ENCODE peak calls at places on chromosomes 1 and 21, in six cellular contexts. H, X, T, Y, C and F are unnamed samples.

GRCh38 chr1:145826030-145826429 is 2.0 kb downstream of the POLR3C start:
- DNase-seq in X (no peak), Y (no peak), H (no peak), T (no peak), C (no peak), F (no peak)

GRCh38 chr1:73106931-73107330 is 824.6 kb upstream of the NEGR1 start:
- DNase-seq in C (no peak), X (no peak), T (no peak), Y (no peak), H (no peak), F (no peak)

GRCh38 chr1:61142726-61143500 is 60.6 kb downstream of the NFIA start:
- DNase-seq in T (no peak), X (peak; percentile 69), Y (no peak), C (no peak), H (peak; percentile 18), F (no peak)

GRCh38 chr1:18541046-18541795 is 60.5 kb downstream of the KLHDC7A start:
- DNase-seq in H (no peak), X (no peak), T (no peak), Y (peak; percentile 38), C (no peak), F (no peak)

GRCh38 chr1:91676030-91676429 is 175.4 kb downstream of the CDC7 start:
- DNase-seq in C (no peak), T (peak; percentile 20), H (no peak), X (no peak), Y (no peak), F (no peak)

GRCh38 chr1:234047113-234047512 is 142.6 kb downstream of the SLC35F3 start:
- DNase-seq in C (no peak), H (no peak), T (no peak), X (no peak), Y (no peak), F (no peak)

GRCh38 chr1:6111991-6112689 is 66.5 kb downstream of the KCNAB2 start:
- DNase-seq in X (no peak), T (no peak), C (no peak), Y (peak; percentile 47), H (no peak), F (no peak)

GRCh38 chr1:30374400-30375070 is 348.9 kb downstream of the MATN1 start:
- DNase-seq in Y (peak; percentile 47), X (no peak), C (no peak), H (no peak), T (peak; percentile 36), F (no peak)

GRCh38 chr1:116693759-116694482 is 26.4 kb upstream of the IGSF3 start:
- DNase-seq in X (peak; percentile 52), H (no peak), T (no peak), C (no peak), Y (no peak), F (no peak)

GRCh38 chr1:103129255-103129654 is 20.9 kb upstream of the COL11A1 start:
- DNase-seq in X (no peak), H (no peak), T (no peak), C (no peak), Y (no peak), F (no peak)

GRCh38 chr1:48661726-48662483 is 114.8 kb downstream of the BEND5 start:
- DNase-seq in H (no peak), X (no peak), Y (no peak), C (no peak), T (no peak), F (no peak)

GRCh38 chr1:22290157-22290556 is 147.3 kb upstream of the WNT4 start:
- DNase-seq in Y (no peak), T (no peak), H (no peak), C (no peak), X (no peak), F (no peak)

GRCh38 chr1:48043524-48043923 is 46.3 kb upstream of the TRABD2B start:
- DNase-seq in T (no peak), H (no peak), C (no peak), X (no peak), Y (no peak), F (no peak)

GRCh38 chr1:153962088-153963029 is 978 bp downstream of the SLC39A1 start:
- DNase-seq in T (no peak), H (no peak), Y (no peak), C (no peak), X (peak; percentile 59), F (no peak)

GRCh38 chr1:51070640-51071039 is 31.4 kb upstream of the C1orf185 start:
- DNase-seq in Y (no peak), T (no peak), X (no peak), C (no peak), H (no peak), F (no peak)

GRCh38 chr1:167051907-167052306 is 38.3 kb downstream of the GPA33 start:
- DNase-seq in X (no peak), H (no peak), Y (no peak), C (no peak), T (no peak), F (no peak)

GRCh38 chr1:63868220-63868897 is 94.5 kb downstream of the ROR1 start:
- DNase-seq in X (no peak), Y (no peak), C (no peak), T (no peak), H (no peak), F (no peak)

GRCh38 chr1:4395676-4396075 is 258.7 kb upstream of the AJAP1 start:
- DNase-seq in T (no peak), X (no peak), C (no peak), Y (no peak), H (no peak), F (no peak)

GRCh38 chr1:9816199-9816598 is 7.6 kb downstream of the CLSTN1 start:
- DNase-seq in Y (no peak), X (no peak), C (no peak), H (no peak), T (no peak), F (no peak)

GRCh38 chr1:212285685-212286436 is 651 bp downstream of the PPP2R5A start:
- DNase-seq in H (peak; percentile 58), Y (peak; percentile 92), X (peak; percentile 65), T (peak; percentile 88), C (peak; percentile 47), F (peak; percentile 73)

GRCh38 chr1:55888685-55889317 is 673.6 kb upstream of the USP24 start:
- DNase-seq in T (no peak), H (no peak), C (no peak), X (no peak), Y (no peak), F (no peak)

GRCh38 chr1:244917271-244917670 is 52.9 kb upstream of the HNRNPU start:
- DNase-seq in T (no peak), X (no peak), C (no peak), Y (no peak), H (no peak), F (no peak)

GRCh38 chr21:44960141-44961092 is 20.6 kb downstream of the SLX9 start:
- DNase-seq in C (no peak), T (no peak), X (no peak), H (no peak), Y (no peak), F (no peak)

GRCh38 chr1:121448851-121449250 is 264.1 kb downstream of the SRGAP2C start:
- DNase-seq in C (no peak), T (no peak), H (no peak), Y (no peak), X (no peak), F (no peak)

GRCh38 chr1:213123532-213123931 is 72.5 kb downstream of the RPS6KC1 start:
- DNase-seq in H (no peak), T (no peak), X (no peak), Y (no peak), C (no peak), F (no peak)

GRCh38 chr1:94935476-94935875 is 8.6 kb upstream of the CNN3 start:
- DNase-seq in C (no peak), H (no peak), Y (no peak), T (no peak), X (no peak), F (no peak)

GRCh38 chr1:47997289-47998200 is at the start of gene TRABD2B:
- DNase-seq in H (peak; percentile 41), C (peak; percentile 87), T (peak; percentile 81), X (peak; percentile 71), Y (peak; percentile 89), F (peak; percentile 55)

GRCh38 chr1:23100074-23100748 is 68.4 kb downstream of the LUZP1 start:
- DNase-seq in C (peak; percentile 17), Y (no peak), H (no peak), X (no peak), T (peak; percentile 68), F (peak; percentile 26)

GRCh38 chr1:53369761-53370160 is 41.9 kb upstream of the LRP8 start:
- DNase-seq in T (peak; percentile 30), H (no peak), C (no peak), Y (peak; percentile 15), X (no peak), F (no peak)

GRCh38 chr1:52554756-52555155 is 1.9 kb upstream of the TUT4 start:
- DNase-seq in H (no peak), Y (no peak), X (no peak), C (peak; percentile 14), T (no peak), F (no peak)

GRCh38 chr21:17789660-17790059 is 29.5 kb downstream of the C21orf91 start:
- DNase-seq in X (no peak), C (no peak), Y (no peak), H (no peak), T (no peak), F (no peak)

GRCh38 chr1:205448540-205449253 is 7.1 kb downstream of the BLACAT1 start:
- DNase-seq in H (no peak), C (no peak), T (no peak), X (no peak), Y (no peak), F (no peak)

GRCh38 chr1:215600258-215600792 is 33.2 kb downstream of the KCTD3 start:
- DNase-seq in X (no peak), T (no peak), H (no peak), Y (no peak), C (no peak), F (no peak)

GRCh38 chr1:21251773-21252471 is 38.3 kb downstream of the ECE1 start:
- DNase-seq in X (peak; percentile 85), Y (no peak), C (no peak), H (no peak), T (no peak), F (peak; percentile 44)